ENCODE peak calls at places on chromosomes 11 and 22, in six cellular contexts. One of them, this sample, is unnamed.

GRCh38 chr22:20043057-20043996 is 22.4 kb downstream of the TANGO2 start:
- DNase-seq in HEK293T: no peak
- DNase-seq in glutamatergic neuron: no peak
- DNase-seq in NCI-H1105 treated with DMSO at 0.1 percent for 48 hours: no peak
- DNase-seq in NCI-H460: no peak
- DNase-seq in coronary artery: no peak
- DNase-seq in this sample: no peak

GRCh38 chr22:46119093-46119728 is 31.1 kb upstream of the PPARA start:
- DNase-seq in HEK293T: no peak
- DNase-seq in glutamatergic neuron: no peak
- DNase-seq in NCI-H460: no peak
- DNase-seq in NCI-H1105 treated with DMSO at 0.1 percent for 48 hours: no peak
- DNase-seq in coronary artery: no peak
- DNase-seq in this sample: no peak

GRCh38 chr11:131889760-131890620 is 519.6 kb downstream of the NTM start:
- DNase-seq in NCI-H460: no peak
- DNase-seq in coronary artery: no peak
- DNase-seq in NCI-H1105 treated with DMSO at 0.1 percent for 48 hours: no peak
- DNase-seq in glutamatergic neuron: no peak
- DNase-seq in HEK293T: no peak
- DNase-seq in this sample: peak

GRCh38 chr11:102722804-102723203 is 1.9 kb downstream of the MMP8 start:
- DNase-seq in HEK293T: no peak
- DNase-seq in glutamatergic neuron: no peak
- DNase-seq in NCI-H1105 treated with DMSO at 0.1 percent for 48 hours: no peak
- DNase-seq in coronary artery: no peak
- DNase-seq in NCI-H460: no peak
- DNase-seq in this sample: no peak

GRCh38 chr11:119710417-119710816 is 18.6 kb downstream of the NECTIN1 start:
- DNase-seq in coronary artery: no peak
- DNase-seq in NCI-H460: no peak
- DNase-seq in NCI-H1105 treated with DMSO at 0.1 percent for 48 hours: no peak
- DNase-seq in glutamatergic neuron: no peak
- DNase-seq in HEK293T: no peak
- DNase-seq in this sample: no peak

GRCh38 chr22:39224550-39224949 is 20.2 kb downstream of the PDGFB start:
- DNase-seq in HEK293T: no peak
- DNase-seq in glutamatergic neuron: no peak
- DNase-seq in NCI-H460: no peak
- DNase-seq in NCI-H1105 treated with DMSO at 0.1 percent for 48 hours: no peak
- DNase-seq in coronary artery: no peak
- DNase-seq in this sample: no peak

GRCh38 chr22:39960791-39961746 is 872 bp downstream of the TMA7B start:
- DNase-seq in glutamatergic neuron: no peak
- DNase-seq in NCI-H460: peak
- DNase-seq in HEK293T: no peak
- DNase-seq in NCI-H1105 treated with DMSO at 0.1 percent for 48 hours: no peak
- DNase-seq in coronary artery: no peak
- DNase-seq in this sample: no peak

GRCh38 chr22:43263645-43264514 is 76.9 kb upstream of the TTLL12 start:
- DNase-seq in HEK293T: peak
- DNase-seq in NCI-H1105 treated with DMSO at 0.1 percent for 48 hours: peak
- DNase-seq in coronary artery: no peak
- DNase-seq in NCI-H460: peak
- DNase-seq in glutamatergic neuron: no peak
- DNase-seq in this sample: no peak

GRCh38 chr11:113684558-113684957 is 21.6 kb downstream of the TMPRSS5 start:
- DNase-seq in HEK293T: no peak
- DNase-seq in glutamatergic neuron: no peak
- DNase-seq in NCI-H460: no peak
- DNase-seq in NCI-H1105 treated with DMSO at 0.1 percent for 48 hours: no peak
- DNase-seq in coronary artery: no peak
- DNase-seq in this sample: no peak

GRCh38 chr22:24807284-24807950 is 1.4 kb downstream of the SGSM1 start:
- DNase-seq in NCI-H1105 treated with DMSO at 0.1 percent for 48 hours: no peak
- DNase-seq in glutamatergic neuron: peak
- DNase-seq in HEK293T: no peak
- DNase-seq in coronary artery: peak
- DNase-seq in NCI-H460: no peak
- DNase-seq in this sample: no peak

GRCh38 chr11:94457118-94458029 is 36.3 kb downstream of the MRE11 start:
- DNase-seq in NCI-H460: no peak
- DNase-seq in glutamatergic neuron: no peak
- DNase-seq in HEK293T: no peak
- DNase-seq in NCI-H1105 treated with DMSO at 0.1 percent for 48 hours: no peak
- DNase-seq in coronary artery: no peak
- DNase-seq in this sample: no peak

GRCh38 chr22:45162531-45162930 is 1.2 kb upstream of the NUP50 start:
- DNase-seq in coronary artery: no peak
- DNase-seq in HEK293T: no peak
- DNase-seq in NCI-H1105 treated with DMSO at 0.1 percent for 48 hours: no peak
- DNase-seq in NCI-H460: no peak
- DNase-seq in glutamatergic neuron: no peak
- DNase-seq in this sample: no peak

GRCh38 chr11:69007978-69008381 is 5.1 kb downstream of the MRGPRF start:
- DNase-seq in HEK293T: no peak
- DNase-seq in NCI-H460: no peak
- DNase-seq in coronary artery: no peak
- DNase-seq in NCI-H1105 treated with DMSO at 0.1 percent for 48 hours: no peak
- DNase-seq in glutamatergic neuron: no peak
- DNase-seq in this sample: no peak

GRCh38 chr22:37806409-37807338 is 1.1 kb upstream of the GCAT start:
- DNase-seq in HEK293T: no peak
- DNase-seq in glutamatergic neuron: no peak
- DNase-seq in NCI-H1105 treated with DMSO at 0.1 percent for 48 hours: no peak
- DNase-seq in coronary artery: no peak
- DNase-seq in NCI-H460: no peak
- DNase-seq in this sample: no peak

GRCh38 chr11:78802058-78802633 is 227.5 kb upstream of the NARS2 start:
- DNase-seq in HEK293T: no peak
- DNase-seq in coronary artery: no peak
- DNase-seq in NCI-H1105 treated with DMSO at 0.1 percent for 48 hours: no peak
- DNase-seq in glutamatergic neuron: no peak
- DNase-seq in NCI-H460: no peak
- DNase-seq in this sample: no peak

GRCh38 chr11:84780689-84781293 is 846.4 kb downstream of the DLG2 start:
- DNase-seq in HEK293T: peak
- DNase-seq in NCI-H460: peak
- DNase-seq in coronary artery: no peak
- DNase-seq in NCI-H1105 treated with DMSO at 0.1 percent for 48 hours: peak
- DNase-seq in glutamatergic neuron: no peak
- DNase-seq in this sample: peak

GRCh38 chr11:36030707-36031365 is 87.0 kb downstream of the LDLRAD3 start:
- DNase-seq in NCI-H1105 treated with DMSO at 0.1 percent for 48 hours: no peak
- DNase-seq in glutamatergic neuron: no peak
- DNase-seq in HEK293T: no peak
- DNase-seq in coronary artery: no peak
- DNase-seq in NCI-H460: no peak
- DNase-seq in this sample: no peak

GRCh38 chr11:71305041-71305440 is 52.7 kb upstream of the SHANK2 start:
- DNase-seq in HEK293T: no peak
- DNase-seq in NCI-H1105 treated with DMSO at 0.1 percent for 48 hours: no peak
- DNase-seq in glutamatergic neuron: no peak
- DNase-seq in coronary artery: no peak
- DNase-seq in NCI-H460: no peak
- DNase-seq in this sample: no peak

GRCh38 chr11:12245549-12245986 is 131.8 kb upstream of the PARVA start:
- DNase-seq in HEK293T: no peak
- DNase-seq in glutamatergic neuron: no peak
- DNase-seq in NCI-H460: no peak
- DNase-seq in coronary artery: no peak
- DNase-seq in NCI-H1105 treated with DMSO at 0.1 percent for 48 hours: no peak
- DNase-seq in this sample: no peak

GRCh38 chr11:95593101-95593500 is 196.5 kb downstream of the FAM76B start:
- DNase-seq in HEK293T: no peak
- DNase-seq in NCI-H460: no peak
- DNase-seq in NCI-H1105 treated with DMSO at 0.1 percent for 48 hours: no peak
- DNase-seq in coronary artery: no peak
- DNase-seq in glutamatergic neuron: no peak
- DNase-seq in this sample: no peak

This sample was measured in NCI-H510A treated with DMSO at 0.1 percent for 48 hours.